ENCODE peak calls at places on chromosome 17, in ten cellular contexts. H is T-helper 1 cell; Z is HFFc6; F is SK-N-SH; I is HuH-7.5; B is ovary; U is stimulated activated CD4-positive, alpha-beta T cell treated with anti-CD3 and anti-CD28 coated beads, Interleukin-1b, Interleukin-23, amount 100 ng/mL, for 1 hour; D is stimulated activated CD8-positive, alpha-beta memory T cell treated with anti-CD3 and anti-CD28 coated beads, Interleukin-15, amount 100 ng/mL, for 24 hours; O is A549; W is heart right ventricle. N is an unnamed sample.

GRCh38 chr17:27860971-27861669 is 32.0 kb downstream of the LYRM9 start:
- DNase-seq in Z (no peak), W (no peak), F (no peak), B (no peak), I (no peak), U (no peak), H (no peak), D (no peak), O (no peak), N (no peak)

GRCh38 chr17:28113269-28113668 is 70.8 kb downstream of the NLK start:
- DNase-seq in U (no peak), I (no peak), B (no peak), O (no peak), F (no peak), D (no peak), H (no peak), W (no peak), Z (peak; percentile 16), N (no peak)

GRCh38 chr17:320809-321385 is 31.7 kb downstream of the RPH3AL start:
- DNase-seq in O (no peak), F (no peak), I (no peak), D (no peak), U (no peak), Z (no peak), H (no peak), B (peak; percentile 52), W (no peak), N (no peak)

GRCh38 chr17:32927724-32928526 is at the start of gene TMEM98:
- DNase-seq in O (no peak), D (no peak), Z (no peak), F (peak; percentile 89), W (peak; percentile 6), U (no peak), H (no peak), B (peak; percentile 80), I (peak; percentile 45), N (peak; percentile 25)

GRCh38 chr17:29251969-29252866 is 5.6 kb downstream of the CRYBA1 start:
- DNase-seq in H (no peak), W (no peak), Z (peak; percentile 48), B (no peak), F (peak; percentile 32), U (no peak), I (no peak), D (no peak), O (peak; percentile 63), N (peak; percentile 66)

GRCh38 chr17:10803830-10804498 is at the start of gene TMEM238L:
- DNase-seq in W (no peak), B (no peak), H (no peak), D (no peak), F (no peak), U (no peak), Z (no peak), I (no peak), O (no peak), N (no peak)

GRCh38 chr17:13073013-13073412 is 55.2 kb upstream of the ELAC2 start:
- DNase-seq in U (no peak), F (no peak), I (no peak), W (no peak), H (no peak), Z (no peak), B (no peak), D (no peak), O (no peak), N (no peak)

GRCh38 chr17:72997559-72997958 is 94.9 kb downstream of the SLC39A11 start:
- DNase-seq in U (no peak), Z (peak; percentile 78), F (no peak), O (no peak), I (no peak), H (no peak), B (no peak), D (no peak), W (no peak), N (no peak)

GRCh38 chr17:38893113-38893512 is 23.3 kb downstream of the LASP1 start:
- DNase-seq in H (no peak), O (no peak), Z (no peak), F (no peak), I (no peak), U (no peak), W (no peak), B (no peak), D (no peak), N (no peak)

GRCh38 chr17:40936976-40937375 is 470 bp downstream of the KRT23 start:
- DNase-seq in O (no peak), W (no peak), D (no peak), Z (no peak), F (no peak), U (no peak), B (no peak), H (no peak), I (no peak), N (no peak)